ENCODE peak calls at places on chromosomes 2 and 18, in four cellular contexts. One of them, this sample, is unnamed. For H3K9me3, the result is how much of the 10 kb centered on the place peaks cover.

GRCh38 chr2:6073260-6074141 is 381.3 kb downstream of the SOX11 start:
- DNase-seq in HCT116: no peak
- DNase-seq in K562: no peak
- DNase-seq in HepG2: no peak
- DNase-seq in this sample: no peak

GRCh38 chr2:112795720-112796119 is 11.4 kb upstream of the IL1A start:
- DNase-seq in HCT116: no peak
- DNase-seq in K562: no peak
- DNase-seq in HepG2: no peak
- DNase-seq in this sample: no peak

GRCh38 chr18:49626842-49627360 is 65.0 kb downstream of the LIPG start:
- DNase-seq in HCT116: no peak
- DNase-seq in K562: no peak
- DNase-seq in HepG2: no peak
- DNase-seq in this sample: no peak

GRCh38 chr18:75592527-75592926 is 165.0 kb upstream of the SMIM21 start:
- DNase-seq in HCT116: no peak
- DNase-seq in K562: no peak
- DNase-seq in HepG2: no peak
- DNase-seq in this sample: no peak

GRCh38 chr2:195756218-195756941 is 99.4 kb downstream of the SLC39A10 start:
- DNase-seq in HCT116: peak
- DNase-seq in K562: no peak
- DNase-seq in HepG2: no peak
- DNase-seq in this sample: peak

GRCh38 chr2:224722777-224723176 is 6.6 kb upstream of the CCDC195 start:
- DNase-seq in HCT116: no peak
- DNase-seq in K562: no peak
- DNase-seq in HepG2: no peak
- DNase-seq in this sample: no peak

GRCh38 chr2:50687327-50687726 is 344.6 kb downstream of the NRXN1 start:
- DNase-seq in HCT116: no peak
- DNase-seq in K562: no peak
- DNase-seq in HepG2: no peak
- DNase-seq in this sample: no peak

GRCh38 chr18:62957885-62958472 is 242.6 kb downstream of the PHLPP1 start:
- DNase-seq in HCT116: peak
- DNase-seq in K562: no peak
- DNase-seq in HepG2: peak
- DNase-seq in this sample: no peak

GRCh38 chr2:84817239-84817655 is 63.6 kb downstream of the TRABD2A start:
- DNase-seq in HCT116: no peak
- DNase-seq in K562: no peak
- DNase-seq in HepG2: no peak
- DNase-seq in this sample: no peak

GRCh38 chr2:127355407-127356008 is 32.3 kb downstream of the MAP3K2 start:
- DNase-seq in HCT116: peak
- DNase-seq in K562: peak
- DNase-seq in HepG2: peak
- DNase-seq in this sample: no peak

GRCh38 chr18:58378411-58378820 is 250.5 kb downstream of the ALPK2 start:
- DNase-seq in HCT116: no peak
- DNase-seq in K562: no peak
- DNase-seq in HepG2: no peak
- DNase-seq in this sample: no peak

GRCh38 chr2:240179941-240180666 is 39.6 kb upstream of the OTOS start:
- DNase-seq in HCT116: no peak
- DNase-seq in K562: no peak
- DNase-seq in HepG2: no peak
- DNase-seq in this sample: no peak

GRCh38 chr2:177072069-177072468 is 140.5 kb upstream of the HNRNPA3 start:
- DNase-seq in HCT116: no peak
- DNase-seq in K562: no peak
- DNase-seq in HepG2: no peak
- DNase-seq in this sample: no peak

GRCh38 chr2:198102120-198102519 is 297.7 kb downstream of the PLCL1 start:
- DNase-seq in HCT116: no peak
- DNase-seq in K562: no peak
- DNase-seq in HepG2: no peak
- DNase-seq in this sample: no peak

GRCh38 chr2:78023356-78023755 is 501.2 kb upstream of the LRRTM4 start:
- DNase-seq in HCT116: no peak
- DNase-seq in K562: no peak
- DNase-seq in HepG2: no peak
- DNase-seq in this sample: no peak

GRCh38 chr18:77147418-77147852 is 14.9 kb upstream of the MBP start:
- DNase-seq in HCT116: no peak
- DNase-seq in K562: no peak
- DNase-seq in HepG2: no peak
- DNase-seq in this sample: no peak

GRCh38 chr18:44743626-44744025 is 62.9 kb downstream of the SETBP1 start:
- DNase-seq in HCT116: no peak
- DNase-seq in K562: no peak
- DNase-seq in HepG2: no peak
- DNase-seq in this sample: no peak

GRCh38 chr2:196939381-196939780 is 12.9 kb upstream of the PGAP1 start:
- DNase-seq in HCT116: no peak
- DNase-seq in K562: no peak
- DNase-seq in HepG2: no peak
- DNase-seq in this sample: no peak

GRCh38 chr2:46471-47345 is at the start of gene FAM110C:
- DNase-seq in HCT116: no peak
- DNase-seq in K562: no peak
- DNase-seq in HepG2: peak
- DNase-seq in this sample: no peak

GRCh38 chr2:120108749-120109148 is 95.9 kb downstream of the EPB41L5 start:
- DNase-seq in HCT116: no peak
- DNase-seq in K562: no peak
- DNase-seq in HepG2: no peak
- DNase-seq in this sample: no peak

GRCh38 chr2:4775668-4776067 is 916.5 kb upstream of the SOX11 start:
- DNase-seq in HCT116: no peak
- DNase-seq in K562: no peak
- DNase-seq in HepG2: no peak
- DNase-seq in this sample: no peak

GRCh38 chr2:65351234-65351947 is 81.0 kb downstream of the SPRED2 start:
- DNase-seq in HCT116: no peak
- DNase-seq in K562: peak
- DNase-seq in HepG2: no peak
- DNase-seq in this sample: no peak

GRCh38 chr2:8107162-8107561 is 574.7 kb upstream of the ID2 start:
- DNase-seq in HCT116: no peak
- DNase-seq in K562: no peak
- DNase-seq in HepG2: no peak
- DNase-seq in this sample: no peak

GRCh38 chr2:8101614-8102277 is 580.1 kb upstream of the ID2 start:
- DNase-seq in HCT116: no peak
- DNase-seq in K562: no peak
- DNase-seq in HepG2: no peak
- DNase-seq in this sample: no peak

GRCh38 chr2:8102470-8102869 is 579.4 kb upstream of the ID2 start:
- DNase-seq in HCT116: no peak
- DNase-seq in K562: no peak
- DNase-seq in HepG2: no peak
- DNase-seq in this sample: no peak

GRCh38 chr2:8098952-8099582 is 582.8 kb upstream of the ID2 start:
- DNase-seq in HCT116: no peak
- DNase-seq in K562: no peak
- DNase-seq in HepG2: no peak
- DNase-seq in this sample: no peak

GRCh38 chr2:8103085-8103708 is 578.7 kb upstream of the ID2 start:
- DNase-seq in HCT116: no peak
- DNase-seq in K562: no peak
- DNase-seq in HepG2: peak
- DNase-seq in this sample: no peak
- TF ChIP-seq TCF7L2 in HCT116: no peak
- TF ChIP-seq TCF7L2 in K562: no peak
- TF ChIP-seq TCF7L2 in HepG2: peak
- TF ChIP-seq TCF7L2 in this sample: no peak

GRCh38 chr2:241945803-241946202 is 76.3 kb downstream of the RTP5 start:
- DNase-seq in HCT116: no peak
- DNase-seq in K562: no peak
- DNase-seq in HepG2: no peak
- DNase-seq in this sample: no peak
- H3K9me3 ChIP-seq in HCT116: under half
- H3K9me3 ChIP-seq in K562: under half
- H3K9me3 ChIP-seq in HepG2: under half
- H3K9me3 ChIP-seq in this sample: under half

GRCh38 chr2:164917296-164917903 is 37.9 kb downstream of the SLC38A11 start:
- DNase-seq in HCT116: peak
- DNase-seq in K562: no peak
- DNase-seq in HepG2: peak
- DNase-seq in this sample: no peak

GRCh38 chr2:164911832-164912231 is 43.5 kb downstream of the SLC38A11 start:
- DNase-seq in HCT116: no peak
- DNase-seq in K562: no peak
- DNase-seq in HepG2: peak
- DNase-seq in this sample: no peak

GRCh38 chr2:164910091-164910899 is 45.0 kb downstream of the SLC38A11 start:
- DNase-seq in HCT116: no peak
- DNase-seq in K562: no peak
- DNase-seq in HepG2: peak
- DNase-seq in this sample: no peak

GRCh38 chr2:164913011-164913410 is 42.3 kb downstream of the SLC38A11 start:
- DNase-seq in HCT116: no peak
- DNase-seq in K562: no peak
- DNase-seq in HepG2: no peak
- DNase-seq in this sample: no peak

GRCh38 chr2:164913640-164914346 is 41.5 kb downstream of the SLC38A11 start:
- DNase-seq in HCT116: no peak
- DNase-seq in K562: no peak
- DNase-seq in HepG2: peak
- DNase-seq in this sample: no peak
- TF ChIP-seq CTCF in HCT116: peak
- TF ChIP-seq CTCF in K562: no peak
- TF ChIP-seq CTCF in HepG2: peak
- TF ChIP-seq CTCF in this sample: peak

GRCh38 chr18:24315170-24315569 is 82.5 kb downstream of the OSBPL1A start:
- DNase-seq in HCT116: no peak
- DNase-seq in K562: no peak
- DNase-seq in HepG2: no peak
- DNase-seq in this sample: no peak
- TF ChIP-seq TCF7L2 in HCT116: no peak
- TF ChIP-seq TCF7L2 in K562: no peak
- TF ChIP-seq TCF7L2 in HepG2: no peak
- TF ChIP-seq TCF7L2 in this sample: no peak

DNA sequence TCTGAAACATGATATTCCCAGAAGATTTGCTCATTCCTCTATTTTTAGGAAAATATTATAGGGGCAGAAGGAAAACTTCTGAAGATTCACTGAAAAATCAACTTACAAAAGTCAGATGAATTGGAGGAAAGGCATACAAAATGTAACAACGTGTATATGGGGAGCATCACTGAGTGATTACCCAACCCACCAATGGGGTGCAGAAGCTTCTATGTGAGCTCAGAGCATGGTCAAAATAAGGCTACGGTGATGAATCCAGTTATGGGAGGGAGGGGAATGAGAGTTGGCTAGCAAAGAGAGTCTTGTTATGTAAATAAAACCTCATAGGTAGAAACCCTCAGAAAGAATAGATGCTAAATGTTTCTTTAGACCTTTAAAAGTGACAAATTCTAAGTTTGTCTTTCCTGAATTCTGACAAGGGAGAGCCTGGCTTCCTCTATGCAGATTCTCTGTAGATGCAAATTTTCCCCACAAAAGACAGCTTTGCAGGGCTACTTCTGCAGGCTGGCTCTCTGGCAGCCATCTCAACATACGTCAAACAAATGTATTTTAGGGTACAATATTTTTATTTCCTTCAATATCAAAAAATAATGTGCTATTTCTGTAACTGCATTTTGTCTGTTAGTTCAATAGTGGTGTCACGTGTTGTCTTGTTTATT is 171.4 kb upstream of the NDUFV2 start:
- DNase-seq in HCT116: no peak
- DNase-seq in K562: no peak
- DNase-seq in HepG2: no peak
- DNase-seq in this sample: no peak
- H3K9me3 ChIP-seq in HCT116: under half
- H3K9me3 ChIP-seq in K562: under half
- H3K9me3 ChIP-seq in HepG2: under half
- H3K9me3 ChIP-seq in this sample: under half

GRCh38 chr2:231708773-231709635 is 679 bp downstream of the PTMA start:
- DNase-seq in HCT116: no peak
- DNase-seq in K562: peak
- DNase-seq in HepG2: no peak
- DNase-seq in this sample: no peak
- TF ChIP-seq CTCF in HCT116: no peak
- TF ChIP-seq CTCF in K562: no peak
- TF ChIP-seq CTCF in HepG2: peak
- TF ChIP-seq CTCF in this sample: peak

DNA sequence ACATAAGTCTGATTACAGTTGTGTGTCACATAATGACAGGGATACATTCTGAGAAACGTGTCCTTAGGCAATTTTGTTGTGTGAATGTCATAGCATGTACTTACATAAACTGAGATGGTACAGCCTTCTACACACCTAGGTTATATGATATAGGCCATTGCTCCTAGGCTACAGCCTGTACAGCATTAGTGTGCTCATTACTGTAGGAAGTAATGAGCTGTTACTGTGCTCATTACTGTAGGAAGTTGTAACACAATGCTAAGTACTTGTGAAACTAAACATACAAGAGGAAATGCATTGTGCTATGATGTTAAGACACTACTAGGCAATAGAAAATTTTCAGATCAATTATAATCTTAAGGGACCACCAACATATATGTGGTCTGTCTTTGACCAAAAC is 72.8 kb downstream of the UPP2 start:
- DNase-seq in HCT116: no peak
- DNase-seq in K562: no peak
- DNase-seq in HepG2: no peak
- DNase-seq in this sample: no peak
- TF ChIP-seq TCF7L2 in HCT116: no peak
- TF ChIP-seq TCF7L2 in K562: no peak
- TF ChIP-seq TCF7L2 in HepG2: no peak
- TF ChIP-seq TCF7L2 in this sample: no peak

DNA sequence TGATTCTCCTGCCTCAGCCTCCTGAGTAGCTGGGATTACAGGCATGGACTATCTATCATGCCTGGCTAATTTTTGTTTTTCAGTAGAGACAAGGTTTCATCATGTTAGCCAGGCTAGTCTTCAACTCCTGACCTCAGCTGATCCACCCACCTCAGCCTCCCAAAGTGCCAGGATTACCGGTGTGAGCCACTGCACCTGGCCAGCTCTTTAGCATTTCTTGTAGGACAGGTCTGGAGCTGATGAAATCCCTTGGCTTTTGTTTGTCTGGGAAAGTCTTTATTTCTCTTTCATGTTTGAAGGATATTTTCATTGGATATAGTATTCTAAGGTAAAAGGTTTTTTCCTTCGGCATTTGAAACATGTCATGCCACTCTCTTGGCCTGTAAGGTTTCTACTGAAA is 20.2 kb downstream of the VPS54 start:
- DNase-seq in HCT116: no peak
- DNase-seq in K562: no peak
- DNase-seq in HepG2: no peak
- DNase-seq in this sample: no peak
- H3K9me3 ChIP-seq in HCT116: under half
- H3K9me3 ChIP-seq in K562: under half
- H3K9me3 ChIP-seq in HepG2: under half
- H3K9me3 ChIP-seq in this sample: under half

GRCh38 chr2:95526360-95527341 is 42.1 kb upstream of the TRIM43B start:
- DNase-seq in HCT116: peak
- DNase-seq in K562: no peak
- DNase-seq in HepG2: no peak
- DNase-seq in this sample: no peak
- TF ChIP-seq CTCF in HCT116: no peak
- TF ChIP-seq CTCF in K562: no peak
- TF ChIP-seq CTCF in HepG2: no peak
- TF ChIP-seq CTCF in this sample: peak

GRCh38 chr18:55275042-55275897 is 312.7 kb downstream of the TCF4 start:
- DNase-seq in HCT116: no peak
- DNase-seq in K562: no peak
- DNase-seq in HepG2: no peak
- DNase-seq in this sample: no peak
- TF ChIP-seq TCF7L2 in HCT116: no peak
- TF ChIP-seq TCF7L2 in K562: no peak
- TF ChIP-seq TCF7L2 in HepG2: no peak
- TF ChIP-seq TCF7L2 in this sample: no peak

This sample was measured in Panc1.